ENCODE peak calls at places on chromosomes 6 and 20, in nine cellular contexts. N, E, H, Y, P, R, J, U and V are unnamed samples.

GRCh38 chr6:27494987-27495385 is 22.1 kb upstream of the ZNF184 start:
- DNase-seq in N (no peak), E (no peak), H (no peak), Y (no peak), P (no peak), R (no peak), J (no peak), U (no peak), V (no peak)

GRCh38 chr20:46883847-46884246 is 10.8 kb upstream of the EYA2 start:
- DNase-seq in N (no peak), E (no peak), H (no peak), Y (no peak), P (no peak), R (no peak), J (no peak), U (no peak), V (no peak)

GRCh38 chr6:98834060-98835031 is at the start of gene POU3F2:
- DNase-seq in N (peak), E (peak), H (peak), Y (peak), P (no peak), R (peak), J (peak), U (peak), V (peak)

GRCh38 chr20:49999329-49999728 is 16.5 kb downstream of the SNAI1 start:
- DNase-seq in N (no peak), E (no peak), H (no peak), Y (no peak), P (no peak), R (no peak), J (peak), U (no peak), V (no peak)

GRCh38 chr6:10266061-10266460 is 148.8 kb downstream of the TFAP2A start:
- DNase-seq in N (no peak), E (no peak), H (no peak), Y (no peak), P (no peak), R (no peak), J (no peak), U (no peak), V (no peak)

GRCh38 chr6:159933077-159933476 is 35.8 kb upstream of the IGF2R start:
- DNase-seq in N (no peak), E (no peak), H (no peak), Y (no peak), P (no peak), R (no peak), J (no peak), U (no peak), V (no peak)

GRCh38 chr20:59664389-59665055 is 60.2 kb downstream of the PHACTR3 start:
- DNase-seq in N (no peak), E (no peak), H (no peak), Y (no peak), P (peak), R (no peak), J (no peak), U (no peak), V (no peak)

GRCh38 chr6:33989016-33989854 is 156.7 kb downstream of the GRM4 start:
- DNase-seq in N (no peak), E (no peak), H (no peak), Y (no peak), P (no peak), R (no peak), J (no peak), U (no peak), V (no peak)

GRCh38 chr6:6858533-6858982 is 249.2 kb upstream of the RREB1 start:
- DNase-seq in N (no peak), E (no peak), H (no peak), Y (no peak), P (no peak), R (no peak), J (no peak), U (no peak), V (no peak)

GRCh38 chr6:43047998-43048397 is 5.7 kb downstream of the CUL7 start:
- DNase-seq in N (peak), E (no peak), H (no peak), Y (no peak), P (no peak), R (no peak), J (no peak), U (no peak), V (no peak)

GRCh38 chr6:139336994-139337393 is 37.5 kb downstream of the CITED2 start:
- DNase-seq in N (no peak), E (no peak), H (no peak), Y (no peak), P (no peak), R (no peak), J (no peak), U (no peak), V (no peak)

GRCh38 chr6:41451515-41452163 is 94.5 kb upstream of the FOXP4 start:
- DNase-seq in N (no peak), E (no peak), H (no peak), Y (peak), P (no peak), R (no peak), J (no peak), U (peak), V (no peak)

GRCh38 chr6:157492741-157493140 is 111.8 kb downstream of the ZDHHC14 start:
- DNase-seq in N (no peak), E (no peak), H (no peak), Y (no peak), P (no peak), R (no peak), J (no peak), U (no peak), V (no peak)

GRCh38 chr6:52725530-52726192 is 37.6 kb downstream of the GSTA2 start:
- DNase-seq in N (no peak), E (no peak), H (no peak), Y (no peak), P (no peak), R (peak), J (no peak), U (no peak), V (no peak)

GRCh38 chr6:10431423-10432164 is 16.7 kb upstream of the TFAP2A start:
- DNase-seq in N (no peak), E (no peak), H (no peak), Y (no peak), P (no peak), R (no peak), J (no peak), U (no peak), V (no peak)

GRCh38 chr6:124819340-124819739 is 142.9 kb upstream of the RNF217 start:
- DNase-seq in N (no peak), E (no peak), H (no peak), Y (no peak), P (no peak), R (no peak), J (no peak), U (no peak), V (no peak)

GRCh38 chr6:20159781-20160540 is 52.3 kb downstream of the MBOAT1 start:
- DNase-seq in N (no peak), E (no peak), H (no peak), Y (peak), P (no peak), R (no peak), J (no peak), U (no peak), V (no peak)

GRCh38 chr6:6825153-6825847 is 236.8 kb downstream of the LY86 start:
- DNase-seq in N (no peak), E (no peak), H (no peak), Y (no peak), P (no peak), R (peak), J (no peak), U (peak), V (no peak)

GRCh38 chr20:62887147-62887859 is 25.7 kb upstream of the TCFL5 start:
- DNase-seq in N (no peak), E (peak), H (no peak), Y (peak), P (peak), R (no peak), J (no peak), U (peak), V (no peak)

GRCh38 chr6:14596410-14596809 is 478.8 kb downstream of the CD83 start:
- DNase-seq in N (no peak), E (peak), H (no peak), Y (peak), P (no peak), R (peak), J (no peak), U (peak), V (no peak)

GRCh38 chr6:163565140-163565539 is 150.6 kb downstream of the QKI start:
- DNase-seq in N (no peak), E (peak), H (no peak), Y (no peak), P (no peak), R (no peak), J (no peak), U (no peak), V (no peak)

GRCh38 chr20:22561965-22562581 is 22.3 kb downstream of the FOXA2 start:
- DNase-seq in N (no peak), E (no peak), H (no peak), Y (no peak), P (no peak), R (no peak), J (no peak), U (no peak), V (no peak)

GRCh38 chr6:33607784-33608161 is 13.3 kb upstream of the ITPR3 start:
- DNase-seq in N (no peak), E (no peak), H (peak), Y (no peak), P (no peak), R (peak), J (peak), U (peak), V (no peak)

GRCh38 chr6:39393075-39393474 is 70.6 kb upstream of the KCNK16 start:
- DNase-seq in N (no peak), E (no peak), H (no peak), Y (no peak), P (no peak), R (no peak), J (peak), U (no peak), V (no peak)

GRCh38 chr20:19784511-19785172 is 26.6 kb downstream of the RIN2 start:
- DNase-seq in N (peak), E (peak), H (peak), Y (no peak), P (peak), R (peak), J (peak), U (peak), V (no peak)

GRCh38 chr20:11195899-11196558 is 522.2 kb upstream of the JAG1 start:
- DNase-seq in N (no peak), E (peak), H (no peak), Y (no peak), P (peak), R (no peak), J (no peak), U (no peak), V (no peak)

GRCh38 chr20:2006452-2007381 is 12.9 kb upstream of the PDYN start:
- DNase-seq in N (peak), E (peak), H (peak), Y (no peak), P (no peak), R (peak), J (peak), U (no peak), V (no peak)

GRCh38 chr6:93786474-93787330 is 367.3 kb upstream of the EPHA7 start:
- DNase-seq in N (peak), E (peak), H (no peak), Y (no peak), P (no peak), R (no peak), J (no peak), U (no peak), V (no peak)

GRCh38 chr6:1190361-1190760 is 121.5 kb upstream of the FOXQ1 start:
- DNase-seq in N (no peak), E (peak), H (no peak), Y (peak), P (peak), R (peak), J (no peak), U (no peak), V (no peak)

GRCh38 chr20:45077559-45077958 is 23.4 kb downstream of the KCNS1 start:
- DNase-seq in N (no peak), E (no peak), H (no peak), Y (no peak), P (no peak), R (no peak), J (no peak), U (no peak), V (no peak)

GRCh38 chr6:139640453-139640852 is 266.0 kb upstream of the CITED2 start:
- DNase-seq in N (no peak), E (peak), H (no peak), Y (no peak), P (no peak), R (no peak), J (peak), U (no peak), V (no peak)

GRCh38 chr6:149285626-149286025 is 31.9 kb upstream of the TAB2 start:
- DNase-seq in N (no peak), E (no peak), H (no peak), Y (no peak), P (no peak), R (no peak), J (no peak), U (no peak), V (no peak)

DNA sequence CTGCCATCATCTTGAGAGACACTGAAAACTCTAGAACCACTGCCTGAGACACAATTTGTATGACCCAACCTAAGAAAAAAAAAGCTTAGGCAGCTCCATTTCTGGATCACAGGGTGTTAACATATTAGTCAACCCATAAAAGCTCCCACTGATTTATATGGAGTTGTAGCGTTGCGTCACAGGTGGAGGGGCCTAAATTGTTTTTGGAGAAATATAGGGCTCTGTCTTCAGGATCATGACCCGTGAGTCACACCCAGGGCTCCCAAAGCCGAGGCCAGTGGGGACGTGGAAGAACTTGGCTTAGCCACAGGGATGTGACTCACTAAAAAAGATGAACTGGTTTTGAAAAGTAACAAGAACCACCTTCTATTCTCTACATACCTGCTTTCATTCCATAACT is 116.5 kb upstream of the BMP2 start:
- DNase-seq in N (no peak), E (peak), H (no peak), Y (peak), P (peak), R (peak), J (no peak), U (peak), V (no peak)
- TF ChIP-seq CTCF in N (no peak), E (no peak), H (no peak), Y (no peak), P (no peak), R (no peak), J (no peak), U (no peak), V (no peak)

GRCh38 chr6:131792091-131792496 is 15.7 kb upstream of the ENPP1 start:
- DNase-seq in N (peak), E (peak), H (no peak), Y (no peak), P (no peak), R (no peak), J (no peak), U (no peak), V (no peak)
- TF ChIP-seq CTCF in N (peak), E (peak), H (no peak), Y (no peak), P (no peak), R (no peak), J (no peak), U (no peak), V (no peak)

GRCh38 chr6:44535967-44536366 is 148.5 kb downstream of the CDC5L start:
- DNase-seq in N (no peak), E (no peak), H (no peak), Y (no peak), P (no peak), R (no peak), J (no peak), U (no peak), V (no peak)

GRCh38 chr6:44535446-44535845 is 147.9 kb downstream of the CDC5L start:
- DNase-seq in N (no peak), E (no peak), H (no peak), Y (no peak), P (no peak), R (no peak), J (no peak), U (no peak), V (no peak)

GRCh38 chr6:44533221-44533820 is 145.8 kb downstream of the CDC5L start:
- DNase-seq in N (peak), E (no peak), H (no peak), Y (no peak), P (no peak), R (no peak), J (no peak), U (no peak), V (no peak)

GRCh38 chr6:44531447-44532015 is 144.0 kb downstream of the CDC5L start:
- DNase-seq in N (peak), E (no peak), H (no peak), Y (no peak), P (no peak), R (no peak), J (no peak), U (no peak), V (no peak)

GRCh38 chr6:44534291-44534690 is 146.8 kb downstream of the CDC5L start:
- DNase-seq in N (peak), E (no peak), H (no peak), Y (no peak), P (no peak), R (no peak), J (no peak), U (no peak), V (no peak)
- TF ChIP-seq CTCF in N (no peak), E (no peak), H (no peak), Y (no peak), P (no peak), R (no peak), J (no peak), U (no peak), V (no peak)

GRCh38 chr20:63955846-63956663 is at the start of gene UCKL1:
- DNase-seq in N (peak), E (peak), H (peak), Y (peak), P (peak), R (peak), J (peak), U (peak), V (peak)
- TF ChIP-seq CTCF in N (no peak), E (no peak), H (no peak), Y (peak), P (peak), R (no peak), J (no peak), U (no peak), V (no peak)

GRCh38 chr6:165864925-165865324 is 201.9 kb upstream of the PDE10A start:
- DNase-seq in N (no peak), E (no peak), H (no peak), Y (no peak), P (no peak), R (no peak), J (no peak), U (no peak), V (no peak)

GRCh38 chr6:165864218-165864617 is 201.2 kb upstream of the PDE10A start:
- DNase-seq in N (no peak), E (no peak), H (no peak), Y (no peak), P (no peak), R (no peak), J (no peak), U (no peak), V (no peak)

GRCh38 chr6:165863801-165864200 is 200.8 kb upstream of the PDE10A start:
- DNase-seq in N (no peak), E (no peak), H (no peak), Y (no peak), P (no peak), R (no peak), J (no peak), U (no peak), V (no peak)

GRCh38 chr6:165858571-165858970 is 195.5 kb upstream of the PDE10A start:
- DNase-seq in N (peak), E (peak), H (no peak), Y (no peak), P (no peak), R (no peak), J (no peak), U (no peak), V (no peak)

GRCh38 chr6:165861226-165861625 is 198.2 kb upstream of the PDE10A start:
- DNase-seq in N (peak), E (no peak), H (no peak), Y (no peak), P (no peak), R (no peak), J (no peak), U (no peak), V (no peak)
- TF ChIP-seq CTCF in N (peak), E (no peak), H (no peak), Y (no peak), P (no peak), R (no peak), J (no peak), U (no peak), V (no peak)

DNA sequence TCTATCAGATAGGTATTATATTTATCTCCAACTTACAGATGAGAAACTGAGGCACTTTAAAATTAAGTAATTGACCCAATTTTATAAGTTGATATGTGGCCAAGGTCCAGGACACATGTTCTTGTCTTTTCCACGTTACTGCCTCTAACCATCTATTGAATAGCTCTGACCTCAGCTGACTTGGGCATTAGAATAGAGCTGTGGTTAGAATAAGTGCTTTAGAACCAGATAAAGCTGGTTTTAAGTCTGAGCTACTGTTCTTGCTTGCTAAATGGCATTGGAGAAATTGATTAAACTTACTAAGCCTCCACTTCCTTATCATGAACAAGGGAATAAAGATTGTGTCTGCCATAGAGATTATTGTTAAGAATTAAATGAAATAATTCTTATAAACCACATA is 147.8 kb upstream of the DTNBP1 start:
- DNase-seq in N (no peak), E (no peak), H (no peak), Y (no peak), P (no peak), R (no peak), J (no peak), U (no peak), V (no peak)
- TF ChIP-seq CTCF in N (no peak), E (no peak), H (no peak), Y (no peak), P (no peak), R (no peak), J (no peak), U (no peak), V (no peak)

GRCh38 chr6:3061501-3061941 is 6.8 kb upstream of the RIPK1 start:
- DNase-seq in N (no peak), E (peak), H (peak), Y (no peak), P (no peak), R (peak), J (no peak), U (no peak), V (no peak)

GRCh38 chr6:3058957-3059356 is 9.3 kb upstream of the RIPK1 start:
- DNase-seq in N (no peak), E (no peak), H (no peak), Y (no peak), P (no peak), R (no peak), J (no peak), U (no peak), V (no peak)

GRCh38 chr6:3068329-3069223 is at the start of gene RIPK1:
- DNase-seq in N (peak), E (peak), H (peak), Y (peak), P (peak), R (peak), J (peak), U (peak), V (peak)

GRCh38 chr6:3063733-3064700 is 4.3 kb upstream of the RIPK1 start:
- DNase-seq in N (peak), E (peak), H (peak), Y (peak), P (peak), R (peak), J (peak), U (peak), V (peak)
- TF ChIP-seq CTCF in N (no peak), E (no peak), H (no peak), Y (peak), P (no peak), R (no peak), J (peak), U (no peak), V (no peak)

GRCh38 chr20:64081620-64081964 is 1.7 kb downstream of the OPRL1 start:
- DNase-seq in N (no peak), E (no peak), H (no peak), Y (no peak), P (no peak), R (no peak), J (no peak), U (no peak), V (no peak)

GRCh38 chr20:64083380-64084208 is 604 bp downstream of the LKAAEAR1 start:
- DNase-seq in N (peak), E (peak), H (peak), Y (no peak), P (no peak), R (peak), J (peak), U (peak), V (peak)

GRCh38 chr20:64082821-64083379 is 1.3 kb downstream of the LKAAEAR1 start:
- DNase-seq in N (no peak), E (no peak), H (no peak), Y (no peak), P (no peak), R (no peak), J (no peak), U (no peak), V (no peak)

GRCh38 chr20:64080813-64081619 is 1.1 kb downstream of the OPRL1 start:
- DNase-seq in N (no peak), E (no peak), H (no peak), Y (no peak), P (no peak), R (no peak), J (no peak), U (no peak), V (no peak)

GRCh38 chr20:64082126-64082638 is 2.0 kb downstream of the LKAAEAR1 start:
- DNase-seq in N (peak), E (no peak), H (no peak), Y (no peak), P (no peak), R (no peak), J (no peak), U (no peak), V (no peak)
- TF ChIP-seq CTCF in N (peak), E (no peak), H (peak), Y (no peak), P (no peak), R (no peak), J (no peak), U (no peak), V (no peak)